ENCODE peak calls at places on chromosomes 5 and 9, in seven cellular contexts. Z is Panc1; I is PC-3; M is colonic mucosa; N is tibial nerve; V is mucosa of descending colon; L is CD8-positive, alpha-beta T cell. S is an unnamed sample. For H3K9me3, the result is how much of the 10 kb centered on the place peaks cover.

GRCh38 chr5:54017580-54017979 is 292.8 kb downstream of the ARL15 start:
- DNase-seq in I (no peak), V (no peak), Z (no peak), L (no peak), M (no peak), N (no peak), S (peak)

GRCh38 chr9:33964369-33964768 is 84.3 kb downstream of the UBAP2 start:
- DNase-seq in Z (no peak), V (no peak), M (no peak), I (no peak), N (no peak), L (no peak), S (no peak)

GRCh38 chr5:109455598-109456096 is 45.9 kb upstream of the PJA2 start:
- DNase-seq in L (no peak), V (peak), N (no peak), I (peak), Z (peak), M (no peak), S (no peak)

GRCh38 chr9:99118782-99119466 is 14.0 kb downstream of the TGFBR1 start:
- DNase-seq in N (no peak), I (no peak), M (no peak), Z (no peak), V (peak), L (peak), S (no peak)

GRCh38 chr9:112168197-112168596 is 6.9 kb downstream of the SUSD1 start:
- DNase-seq in N (no peak), I (peak), L (no peak), V (peak), Z (no peak), M (peak), S (no peak)

GRCh38 chr9:8534828-8535227 is 735.2 kb upstream of the DMAC1 start:
- DNase-seq in Z (no peak), V (no peak), M (no peak), N (no peak), I (no peak), L (no peak), S (no peak)

GRCh38 chr5:1488882-1489680 is 34.7 kb downstream of the LPCAT1 start:
- DNase-seq in V (no peak), N (no peak), Z (peak), L (peak), M (peak), I (peak), S (no peak)

GRCh38 chr5:68460147-68460760 is 244.7 kb downstream of the PIK3R1 start:
- DNase-seq in V (peak), L (peak), I (peak), Z (peak), M (peak), N (no peak), S (peak)

GRCh38 chr5:139138790-139139189 is 59.4 kb downstream of the SIL1 start:
- DNase-seq in V (no peak), Z (no peak), L (no peak), N (no peak), I (peak), M (no peak), S (peak)

GRCh38 chr5:10578292-10578663 is 14.4 kb downstream of the ANKRD33B start:
- DNase-seq in L (no peak), I (no peak), M (no peak), N (no peak), Z (no peak), V (no peak), S (no peak)

GRCh38 chr9:115395511-115396021 is 277.6 kb upstream of the TNC start:
- DNase-seq in N (no peak), Z (no peak), V (no peak), L (no peak), M (no peak), I (peak), S (no peak)

GRCh38 chr5:176352116-176352878 is 9.3 kb downstream of the KIAA1191 start:
- DNase-seq in M (no peak), V (no peak), I (no peak), N (no peak), L (no peak), Z (no peak), S (no peak)

GRCh38 chr9:68694125-68694524 is 10.9 kb upstream of the PIP5K1B start:
- DNase-seq in M (no peak), Z (no peak), N (no peak), I (no peak), V (no peak), L (no peak), S (no peak)

GRCh38 chr5:155147222-155147621 is 133.7 kb downstream of the KIF4B start:
- DNase-seq in V (no peak), M (no peak), I (peak), N (no peak), L (no peak), Z (no peak), S (no peak)

GRCh38 chr9:98171176-98171925 is 21.1 kb downstream of the CORO2A start:
- DNase-seq in L (no peak), M (no peak), V (no peak), I (no peak), N (no peak), Z (no peak), S (no peak)

GRCh38 chr9:127673234-127673633 is 33.6 kb upstream of the CFAP157 start:
- DNase-seq in Z (no peak), M (no peak), L (no peak), I (no peak), V (no peak), N (no peak), S (no peak)

GRCh38 chr9:2302606-2303005 is 287.5 kb downstream of the SMARCA2 start:
- DNase-seq in M (no peak), N (no peak), L (no peak), I (no peak), Z (no peak), V (no peak), S (no peak)

GRCh38 chr5:72015103-72015548 is 92.1 kb upstream of the MAP1B start:
- DNase-seq in V (peak), Z (no peak), N (no peak), L (no peak), I (peak), M (peak), S (no peak)

GRCh38 chr5:134430001-134430569 is 18.4 kb upstream of the CDKN2AIPNL start:
- DNase-seq in I (no peak), N (no peak), V (no peak), Z (no peak), M (no peak), L (no peak), S (peak)

GRCh38 chr5:169626779-169627178 is 10.3 kb upstream of the DOCK2 start:
- DNase-seq in I (peak), V (no peak), M (no peak), N (no peak), L (no peak), Z (no peak), S (no peak)

DNA sequence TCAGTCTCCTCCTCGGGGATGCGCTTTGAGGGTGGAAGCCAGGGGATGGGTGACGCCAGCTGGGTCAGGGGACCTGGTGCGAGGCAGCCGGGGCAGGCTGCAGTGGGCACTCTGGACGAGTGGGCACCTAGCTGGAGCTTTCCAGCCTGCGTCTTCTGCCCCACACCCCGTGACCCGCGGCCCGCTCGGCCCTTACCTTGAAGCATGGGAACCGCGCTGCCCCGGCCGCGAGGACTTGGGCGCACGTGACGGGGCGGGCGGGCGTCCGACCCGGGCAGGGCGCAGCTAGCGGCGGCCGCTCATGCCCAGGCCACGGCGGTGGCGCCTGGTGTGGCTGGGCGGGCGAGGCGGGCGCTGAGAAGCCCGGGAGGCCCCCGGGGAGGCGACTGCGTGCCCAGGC is 308 bp downstream of the FAM163B start:
- DNase-seq in Z (no peak), N (no peak), I (no peak), M (no peak), V (no peak), L (no peak), S (no peak)
- H3K4me3 ChIP-seq in Z (no peak), N (no peak), I (no peak), M (no peak), V (no peak), L (no peak), S (peak)

GRCh38 chr9:74753650-74754049 is 134.1 kb downstream of the TRPM6 start:
- DNase-seq in Z (no peak), I (no peak), M (no peak), V (no peak), N (no peak), L (no peak), S (no peak)

GRCh38 chr9:74748966-74749365 is 138.8 kb downstream of the TRPM6 start:
- DNase-seq in V (no peak), I (peak), L (no peak), M (no peak), Z (no peak), N (no peak), S (no peak)
- H3K9me3 ChIP-seq in V (under half), I (under half), L (under half), M (under half), Z (under half), N (under half), S (under half)

GRCh38 chr9:134936762-134937555 is 19.2 kb upstream of the FCN1 start:
- DNase-seq in Z (no peak), M (no peak), V (peak), L (no peak), N (no peak), I (no peak), S (no peak)
- H3K4me3 ChIP-seq in Z (no peak), M (no peak), V (no peak), L (no peak), N (no peak), I (no peak), S (no peak)

GRCh38 chr9:13388157-13388556 is 108.7 kb upstream of the MPDZ start:
- DNase-seq in I (peak), L (no peak), N (no peak), Z (no peak), M (no peak), V (no peak), S (no peak)
- H3K9me3 ChIP-seq in I (under half), L (under half), N (under half), Z (under half), M (under half), V (under half), S (under half)

S was measured in neural progenitor cell.